ENCODE peak calls at places on chromosome 22, in ten cellular contexts. One of them, this sample, is unnamed.

GRCh38 chr22:31344369-31345330 is 1.5 kb downstream of the PATZ1 start:
- DNase-seq in spleen: peak; percentile 88
- DNase-seq in stimulated activated CD4-positive, alpha-beta T cell treated with anti-CD3 and anti-CD28 coated beads, Interleukin-12 subunit alpha, Interleukin-12 subunit beta, amount 100 ng/mL, for 4 hours: peak; percentile 23
- DNase-seq in NCI-H226: no peak
- DNase-seq in ascending aorta: peak; percentile 77
- DNase-seq in stimulated activated effector memory CD8-positive, alpha-beta T cell treated with anti-CD3 and anti-CD28 coated beads, Interleukin-12 subunit alpha, Interleukin-12 subunit beta, amount 100 ng/mL, for 72 hours: no peak
- DNase-seq in activated T-cell treated with anti-CD3 and anti-CD28 coated beads for 1 hour: no peak
- DNase-seq in AG08395: no peak
- DNase-seq in BE2C: peak; percentile 37
- DNase-seq in NCI-H2081: no peak
- DNase-seq in this sample: no peak

GRCh38 chr22:48587236-48587865 is 1240.3 kb downstream of the BRD1 start:
- DNase-seq in spleen: no peak
- DNase-seq in stimulated activated CD4-positive, alpha-beta T cell treated with anti-CD3 and anti-CD28 coated beads, Interleukin-12 subunit alpha, Interleukin-12 subunit beta, amount 100 ng/mL, for 4 hours: no peak
- DNase-seq in NCI-H226: no peak
- DNase-seq in ascending aorta: no peak
- DNase-seq in stimulated activated effector memory CD8-positive, alpha-beta T cell treated with anti-CD3 and anti-CD28 coated beads, Interleukin-12 subunit alpha, Interleukin-12 subunit beta, amount 100 ng/mL, for 72 hours: no peak
- DNase-seq in activated T-cell treated with anti-CD3 and anti-CD28 coated beads for 1 hour: no peak
- DNase-seq in AG08395: no peak
- DNase-seq in BE2C: no peak
- DNase-seq in NCI-H2081: no peak
- DNase-seq in this sample: no peak

GRCh38 chr22:50581950-50582561 is 593 bp downstream of the CHKB start:
- DNase-seq in spleen: no peak
- DNase-seq in stimulated activated CD4-positive, alpha-beta T cell treated with anti-CD3 and anti-CD28 coated beads, Interleukin-12 subunit alpha, Interleukin-12 subunit beta, amount 100 ng/mL, for 4 hours: peak; percentile 30
- DNase-seq in NCI-H226: no peak
- DNase-seq in ascending aorta: no peak
- DNase-seq in stimulated activated effector memory CD8-positive, alpha-beta T cell treated with anti-CD3 and anti-CD28 coated beads, Interleukin-12 subunit alpha, Interleukin-12 subunit beta, amount 100 ng/mL, for 72 hours: no peak
- DNase-seq in activated T-cell treated with anti-CD3 and anti-CD28 coated beads for 1 hour: peak; percentile 22
- DNase-seq in AG08395: no peak
- DNase-seq in BE2C: no peak
- DNase-seq in NCI-H2081: no peak
- DNase-seq in this sample: no peak

GRCh38 chr22:20106205-20106848 is 9.6 kb upstream of the RANBP1 start:
- DNase-seq in spleen: peak; percentile 41
- DNase-seq in stimulated activated CD4-positive, alpha-beta T cell treated with anti-CD3 and anti-CD28 coated beads, Interleukin-12 subunit alpha, Interleukin-12 subunit beta, amount 100 ng/mL, for 4 hours: no peak
- DNase-seq in NCI-H226: no peak
- DNase-seq in ascending aorta: no peak
- DNase-seq in stimulated activated effector memory CD8-positive, alpha-beta T cell treated with anti-CD3 and anti-CD28 coated beads, Interleukin-12 subunit alpha, Interleukin-12 subunit beta, amount 100 ng/mL, for 72 hours: no peak
- DNase-seq in activated T-cell treated with anti-CD3 and anti-CD28 coated beads for 1 hour: no peak
- DNase-seq in AG08395: no peak
- DNase-seq in BE2C: no peak
- DNase-seq in NCI-H2081: no peak
- DNase-seq in this sample: no peak

GRCh38 chr22:47187558-47187957 is 425.1 kb downstream of the TBC1D22A start:
- DNase-seq in spleen: peak; percentile 21
- DNase-seq in stimulated activated CD4-positive, alpha-beta T cell treated with anti-CD3 and anti-CD28 coated beads, Interleukin-12 subunit alpha, Interleukin-12 subunit beta, amount 100 ng/mL, for 4 hours: no peak
- DNase-seq in NCI-H226: no peak
- DNase-seq in ascending aorta: peak; percentile 9
- DNase-seq in stimulated activated effector memory CD8-positive, alpha-beta T cell treated with anti-CD3 and anti-CD28 coated beads, Interleukin-12 subunit alpha, Interleukin-12 subunit beta, amount 100 ng/mL, for 72 hours: no peak
- DNase-seq in activated T-cell treated with anti-CD3 and anti-CD28 coated beads for 1 hour: no peak
- DNase-seq in AG08395: no peak
- DNase-seq in BE2C: no peak
- DNase-seq in NCI-H2081: no peak
- DNase-seq in this sample: no peak

GRCh38 chr22:42313804-42314581 is 43.5 kb upstream of the TCF20 start:
- DNase-seq in spleen: no peak
- DNase-seq in stimulated activated CD4-positive, alpha-beta T cell treated with anti-CD3 and anti-CD28 coated beads, Interleukin-12 subunit alpha, Interleukin-12 subunit beta, amount 100 ng/mL, for 4 hours: peak; percentile 24
- DNase-seq in NCI-H226: peak; percentile 87
- DNase-seq in ascending aorta: no peak
- DNase-seq in stimulated activated effector memory CD8-positive, alpha-beta T cell treated with anti-CD3 and anti-CD28 coated beads, Interleukin-12 subunit alpha, Interleukin-12 subunit beta, amount 100 ng/mL, for 72 hours: no peak
- DNase-seq in activated T-cell treated with anti-CD3 and anti-CD28 coated beads for 1 hour: peak; percentile 30
- DNase-seq in AG08395: no peak
- DNase-seq in BE2C: peak; percentile 90
- DNase-seq in NCI-H2081: peak; percentile 80
- DNase-seq in this sample: peak; percentile 28

GRCh38 chr22:43293661-43294392 is 49.3 kb downstream of the SCUBE1 start:
- DNase-seq in spleen: no peak
- DNase-seq in stimulated activated CD4-positive, alpha-beta T cell treated with anti-CD3 and anti-CD28 coated beads, Interleukin-12 subunit alpha, Interleukin-12 subunit beta, amount 100 ng/mL, for 4 hours: no peak
- DNase-seq in NCI-H226: no peak
- DNase-seq in ascending aorta: no peak
- DNase-seq in stimulated activated effector memory CD8-positive, alpha-beta T cell treated with anti-CD3 and anti-CD28 coated beads, Interleukin-12 subunit alpha, Interleukin-12 subunit beta, amount 100 ng/mL, for 72 hours: no peak
- DNase-seq in activated T-cell treated with anti-CD3 and anti-CD28 coated beads for 1 hour: no peak
- DNase-seq in AG08395: peak; percentile 79
- DNase-seq in BE2C: peak; percentile 78
- DNase-seq in NCI-H2081: no peak
- DNase-seq in this sample: no peak

GRCh38 chr22:48236261-48236660 is 1473.8 kb downstream of the TBC1D22A start:
- DNase-seq in spleen: no peak
- DNase-seq in stimulated activated CD4-positive, alpha-beta T cell treated with anti-CD3 and anti-CD28 coated beads, Interleukin-12 subunit alpha, Interleukin-12 subunit beta, amount 100 ng/mL, for 4 hours: no peak
- DNase-seq in NCI-H226: no peak
- DNase-seq in ascending aorta: no peak
- DNase-seq in stimulated activated effector memory CD8-positive, alpha-beta T cell treated with anti-CD3 and anti-CD28 coated beads, Interleukin-12 subunit alpha, Interleukin-12 subunit beta, amount 100 ng/mL, for 72 hours: no peak
- DNase-seq in activated T-cell treated with anti-CD3 and anti-CD28 coated beads for 1 hour: no peak
- DNase-seq in AG08395: no peak
- DNase-seq in BE2C: no peak
- DNase-seq in NCI-H2081: no peak
- DNase-seq in this sample: no peak

GRCh38 chr22:47198801-47199251 is 436.4 kb downstream of the TBC1D22A start:
- DNase-seq in spleen: peak; percentile 68
- DNase-seq in stimulated activated CD4-positive, alpha-beta T cell treated with anti-CD3 and anti-CD28 coated beads, Interleukin-12 subunit alpha, Interleukin-12 subunit beta, amount 100 ng/mL, for 4 hours: no peak
- DNase-seq in NCI-H226: no peak
- DNase-seq in ascending aorta: peak; percentile 31
- DNase-seq in stimulated activated effector memory CD8-positive, alpha-beta T cell treated with anti-CD3 and anti-CD28 coated beads, Interleukin-12 subunit alpha, Interleukin-12 subunit beta, amount 100 ng/mL, for 72 hours: no peak
- DNase-seq in activated T-cell treated with anti-CD3 and anti-CD28 coated beads for 1 hour: no peak
- DNase-seq in AG08395: no peak
- DNase-seq in BE2C: no peak
- DNase-seq in NCI-H2081: no peak
- DNase-seq in this sample: no peak